ENCODE peak calls at places on chromosomes 5 and 9, in six cellular contexts. One of them, this sample, is unnamed.

GRCh38 chr5:76292923-76293322 is 110.2 kb upstream of the IQGAP2 start:
- DNase-seq in PC-9: no peak
- DNase-seq in cardiac muscle cell: no peak
- DNase-seq in H9: no peak
- DNase-seq in body of pancreas: peak; percentile 39
- DNase-seq in sigmoid colon: no peak
- DNase-seq in this sample: no peak

GRCh38 chr5:171757853-171758535 is 27.6 kb upstream of the SMIM23 start:
- DNase-seq in PC-9: no peak
- DNase-seq in cardiac muscle cell: no peak
- DNase-seq in H9: no peak
- DNase-seq in body of pancreas: no peak
- DNase-seq in sigmoid colon: no peak
- DNase-seq in this sample: peak; percentile 98

GRCh38 chr5:30050056-30050815 is 1143.2 kb upstream of the CDH6 start:
- DNase-seq in PC-9: no peak
- DNase-seq in cardiac muscle cell: peak; percentile 9
- DNase-seq in H9: no peak
- DNase-seq in body of pancreas: no peak
- DNase-seq in sigmoid colon: no peak
- DNase-seq in this sample: no peak

GRCh38 chr5:73284196-73284795 is 111.3 kb downstream of the TMEM174 start:
- DNase-seq in PC-9: no peak
- DNase-seq in cardiac muscle cell: no peak
- DNase-seq in H9: no peak
- DNase-seq in body of pancreas: no peak
- DNase-seq in sigmoid colon: no peak
- DNase-seq in this sample: no peak

GRCh38 chr9:109250311-109250741 is 70.5 kb downstream of the EPB41L4B start:
- DNase-seq in PC-9: no peak
- DNase-seq in cardiac muscle cell: no peak
- DNase-seq in H9: no peak
- DNase-seq in body of pancreas: no peak
- DNase-seq in sigmoid colon: no peak
- DNase-seq in this sample: no peak

GRCh38 chr5:95042040-95042439 is 242.9 kb downstream of the MCTP1 start:
- DNase-seq in PC-9: no peak
- DNase-seq in cardiac muscle cell: no peak
- DNase-seq in H9: no peak
- DNase-seq in body of pancreas: no peak
- DNase-seq in sigmoid colon: no peak
- DNase-seq in this sample: no peak

GRCh38 chr5:73355083-73355482 is 93.5 kb downstream of the FOXD1 start:
- DNase-seq in PC-9: no peak
- DNase-seq in cardiac muscle cell: no peak
- DNase-seq in H9: no peak
- DNase-seq in body of pancreas: no peak
- DNase-seq in sigmoid colon: no peak
- DNase-seq in this sample: no peak

GRCh38 chr5:147918899-147919298 is 12.6 kb upstream of the C5orf46 start:
- DNase-seq in PC-9: no peak
- DNase-seq in cardiac muscle cell: no peak
- DNase-seq in H9: no peak
- DNase-seq in body of pancreas: no peak
- DNase-seq in sigmoid colon: no peak
- DNase-seq in this sample: no peak

GRCh38 chr5:19342942-19343341 is 645.1 kb downstream of the CDH18 start:
- DNase-seq in PC-9: no peak
- DNase-seq in cardiac muscle cell: no peak
- DNase-seq in H9: no peak
- DNase-seq in body of pancreas: no peak
- DNase-seq in sigmoid colon: no peak
- DNase-seq in this sample: no peak

GRCh38 chr5:95471447-95471846 is 80.3 kb downstream of the FAM81B start:
- DNase-seq in PC-9: no peak
- DNase-seq in cardiac muscle cell: no peak
- DNase-seq in H9: no peak
- DNase-seq in body of pancreas: no peak
- DNase-seq in sigmoid colon: no peak
- DNase-seq in this sample: no peak

GRCh38 chr9:130023994-130024596 is 18.9 kb downstream of the FNBP1 start:
- DNase-seq in PC-9: no peak
- DNase-seq in cardiac muscle cell: no peak
- DNase-seq in H9: no peak
- DNase-seq in body of pancreas: no peak
- DNase-seq in sigmoid colon: no peak
- DNase-seq in this sample: no peak

GRCh38 chr5:151911011-151911410 is 13.6 kb downstream of the GLRA1 start:
- DNase-seq in PC-9: no peak
- DNase-seq in cardiac muscle cell: no peak
- DNase-seq in H9: no peak
- DNase-seq in body of pancreas: no peak
- DNase-seq in sigmoid colon: no peak
- DNase-seq in this sample: peak; percentile 40

GRCh38 chr5:120564013-120564412 is 99.9 kb downstream of the PRR16 start:
- DNase-seq in PC-9: no peak
- DNase-seq in cardiac muscle cell: no peak
- DNase-seq in H9: no peak
- DNase-seq in body of pancreas: no peak
- DNase-seq in sigmoid colon: no peak
- DNase-seq in this sample: no peak

GRCh38 chr9:137028281-137029057 is 432 bp upstream of the ABCA2 start:
- DNase-seq in PC-9: peak; percentile 72
- DNase-seq in cardiac muscle cell: peak; percentile 89
- DNase-seq in H9: peak; percentile 55
- DNase-seq in body of pancreas: peak; percentile 76
- DNase-seq in sigmoid colon: no peak
- DNase-seq in this sample: no peak

GRCh38 chr5:100992354-100992753 is 89.3 kb upstream of the ST8SIA4 start:
- DNase-seq in PC-9: no peak
- DNase-seq in cardiac muscle cell: no peak
- DNase-seq in H9: no peak
- DNase-seq in body of pancreas: no peak
- DNase-seq in sigmoid colon: no peak
- DNase-seq in this sample: no peak

GRCh38 chr9:32502996-32503395 is 23.0 kb downstream of the RIGI start:
- DNase-seq in PC-9: no peak
- DNase-seq in cardiac muscle cell: no peak
- DNase-seq in H9: no peak
- DNase-seq in body of pancreas: no peak
- DNase-seq in sigmoid colon: no peak
- DNase-seq in this sample: no peak
- H3K27ac ChIP-seq in PC-9: no peak overlapping the region
- H3K27ac ChIP-seq in cardiac muscle cell: no peak overlapping the region
- H3K27ac ChIP-seq in H9: no peak overlapping the region
- H3K27ac ChIP-seq in body of pancreas: no peak overlapping the region
- H3K27ac ChIP-seq in sigmoid colon: no peak overlapping the region
- H3K27ac ChIP-seq in this sample: peak overlapping the region; percentile 62

DNA sequence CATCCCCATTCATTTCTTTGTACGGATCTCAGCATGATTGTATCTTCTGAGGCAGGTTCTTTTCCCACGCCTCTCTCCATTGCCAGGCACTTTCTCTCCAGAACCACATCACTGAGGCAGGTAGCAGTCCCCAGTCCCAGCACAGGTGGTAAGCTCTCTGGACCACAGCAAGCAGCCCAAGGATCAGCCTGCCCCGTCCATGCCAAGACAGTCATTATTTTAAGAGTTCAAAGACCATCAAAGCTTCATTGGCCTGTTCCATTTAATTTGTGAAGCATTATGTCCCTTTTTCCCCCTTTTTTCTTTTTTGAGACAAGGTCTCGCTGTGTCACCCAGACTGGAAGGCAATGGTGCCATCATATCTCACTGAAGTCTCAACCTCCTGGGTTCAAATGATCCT is 171.7 kb downstream of the AUH start:
- DNase-seq in PC-9: no peak
- DNase-seq in cardiac muscle cell: no peak
- DNase-seq in H9: no peak
- DNase-seq in body of pancreas: no peak
- DNase-seq in sigmoid colon: no peak
- DNase-seq in this sample: no peak
- H3K4me1 ChIP-seq in PC-9: peaks cover 44% of the 10 kb centered on the region
- H3K4me1 ChIP-seq in cardiac muscle cell: peaks cover 31% of the 10 kb centered on the region
- H3K4me1 ChIP-seq in H9: no peaks in the 10 kb centered on the region
- H3K4me1 ChIP-seq in body of pancreas: peaks cover 36% of the 10 kb centered on the region
- H3K4me1 ChIP-seq in sigmoid colon: peaks cover 43% of the 10 kb centered on the region
- H3K4me1 ChIP-seq in this sample: peaks cover 17% of the 10 kb centered on the region

DNA sequence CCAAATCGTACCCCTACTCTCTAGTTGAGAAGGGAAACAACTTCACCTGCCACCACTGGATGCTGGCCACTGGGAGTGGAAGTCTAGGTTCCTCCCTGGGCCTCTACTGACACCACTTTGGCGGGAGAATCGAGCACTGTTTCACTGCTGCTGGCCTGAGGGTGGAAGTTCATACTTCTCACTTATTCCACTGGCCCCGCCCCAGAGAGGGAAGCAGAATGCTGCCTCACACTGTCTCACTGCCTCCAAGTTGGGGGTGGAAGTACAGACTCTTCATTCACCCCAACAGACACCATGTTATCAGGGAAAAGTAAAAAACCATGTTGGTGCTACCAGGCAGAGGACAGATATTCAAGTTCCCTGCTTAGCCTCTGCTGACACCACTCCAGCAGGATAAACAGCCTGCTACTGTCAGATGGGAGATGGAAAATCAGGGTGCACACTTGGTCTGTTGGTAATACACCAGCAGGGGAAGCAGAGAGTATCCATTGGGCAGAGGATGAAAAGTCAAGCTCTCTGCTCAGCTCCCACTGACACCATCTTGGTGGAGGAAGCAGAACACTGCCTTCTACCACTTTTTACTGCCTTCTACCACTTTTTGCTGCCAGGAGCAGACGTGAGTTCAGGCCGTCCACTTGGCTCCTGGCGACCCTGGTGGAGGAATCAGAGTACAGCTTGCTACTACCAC is 159.4 kb downstream of the SIL1 start:
- DNase-seq in PC-9: no peak
- DNase-seq in cardiac muscle cell: no peak
- DNase-seq in H9: peak; percentile 41
- DNase-seq in body of pancreas: no peak
- DNase-seq in sigmoid colon: no peak
- DNase-seq in this sample: no peak
- TF ChIP-seq CTCF in PC-9: no peak
- TF ChIP-seq CTCF in cardiac muscle cell: no peak
- TF ChIP-seq CTCF in H9: peak; percentile 61
- TF ChIP-seq CTCF in body of pancreas: no peak
- TF ChIP-seq CTCF in sigmoid colon: no peak
- TF ChIP-seq CTCF in this sample: peak; percentile 37

GRCh38 chr9:127961613-127962150 is 19.1 kb downstream of the EEIG1 start:
- DNase-seq in PC-9: no peak
- DNase-seq in cardiac muscle cell: no peak
- DNase-seq in H9: no peak
- DNase-seq in body of pancreas: no peak
- DNase-seq in sigmoid colon: no peak
- DNase-seq in this sample: no peak

GRCh38 chr9:127959841-127960409 is 20.9 kb downstream of the EEIG1 start:
- DNase-seq in PC-9: no peak
- DNase-seq in cardiac muscle cell: no peak
- DNase-seq in H9: no peak
- DNase-seq in body of pancreas: no peak
- DNase-seq in sigmoid colon: no peak
- DNase-seq in this sample: no peak

GRCh38 chr9:127960410-127961165 is 20.2 kb downstream of the EEIG1 start:
- DNase-seq in PC-9: no peak
- DNase-seq in cardiac muscle cell: no peak
- DNase-seq in H9: no peak
- DNase-seq in body of pancreas: no peak
- DNase-seq in sigmoid colon: no peak
- DNase-seq in this sample: peak; percentile 61

GRCh38 chr9:127962278-127962677 is 18.5 kb downstream of the EEIG1 start:
- DNase-seq in PC-9: no peak
- DNase-seq in cardiac muscle cell: no peak
- DNase-seq in H9: no peak
- DNase-seq in body of pancreas: no peak
- DNase-seq in sigmoid colon: no peak
- DNase-seq in this sample: no peak

DNA sequence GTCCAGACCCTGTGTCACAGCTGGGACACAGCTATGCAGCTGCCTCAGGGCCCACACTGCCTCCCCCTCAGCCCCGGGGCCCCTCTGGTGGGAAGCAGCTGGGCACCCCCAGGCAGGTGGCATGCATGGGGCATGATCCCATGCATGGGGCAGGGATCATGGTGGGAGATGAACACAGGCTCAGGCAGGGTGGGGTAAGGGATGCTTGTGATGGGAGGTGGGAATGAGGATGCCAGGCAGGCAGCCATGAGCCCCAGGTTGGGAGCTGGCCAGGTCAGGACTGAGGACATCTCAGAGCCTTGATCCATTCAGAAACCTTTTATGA is 19.7 kb downstream of the EEIG1 start:
- DNase-seq in PC-9: no peak
- DNase-seq in cardiac muscle cell: no peak
- DNase-seq in H9: no peak
- DNase-seq in body of pancreas: no peak
- DNase-seq in sigmoid colon: no peak
- DNase-seq in this sample: no peak
- H3K27ac ChIP-seq in PC-9: peak overlapping the region; percentile 40
- H3K27ac ChIP-seq in cardiac muscle cell: peak overlapping the region; percentile 87
- H3K27ac ChIP-seq in H9: no peak overlapping the region
- H3K27ac ChIP-seq in body of pancreas: peak overlapping the region; percentile 65
- H3K27ac ChIP-seq in sigmoid colon: peak overlapping the region; percentile 94
- H3K27ac ChIP-seq in this sample: no peak overlapping the region

GRCh38 chr9:134263575-134263974 is 62.7 kb upstream of the RXRA start:
- DNase-seq in PC-9: no peak
- DNase-seq in cardiac muscle cell: peak; percentile 31
- DNase-seq in H9: no peak
- DNase-seq in body of pancreas: no peak
- DNase-seq in sigmoid colon: no peak
- DNase-seq in this sample: no peak
- H3K4me1 ChIP-seq in PC-9: no peaks in the 10 kb centered on the region
- H3K4me1 ChIP-seq in cardiac muscle cell: peaks cover 21% of the 10 kb centered on the region
- H3K4me1 ChIP-seq in H9: no peaks in the 10 kb centered on the region
- H3K4me1 ChIP-seq in body of pancreas: peaks cover 25% of the 10 kb centered on the region
- H3K4me1 ChIP-seq in sigmoid colon: no peaks in the 10 kb centered on the region
- H3K4me1 ChIP-seq in this sample: no peaks in the 10 kb centered on the region

GRCh38 chr5:59923465-59923864 is 29.9 kb upstream of the PDE4D start:
- DNase-seq in PC-9: peak; percentile 2
- DNase-seq in cardiac muscle cell: peak; percentile 2
- DNase-seq in H9: no peak
- DNase-seq in body of pancreas: peak; percentile 6
- DNase-seq in sigmoid colon: no peak
- DNase-seq in this sample: no peak
- TF ChIP-seq CTCF in PC-9: peak; percentile 18
- TF ChIP-seq CTCF in cardiac muscle cell: peak; percentile 49
- TF ChIP-seq CTCF in H9: peak; percentile 44
- TF ChIP-seq CTCF in body of pancreas: no peak
- TF ChIP-seq CTCF in sigmoid colon: no peak
- TF ChIP-seq CTCF in this sample: peak; percentile 54

This sample was measured in foreskin keratinocyte.